ENCODE peak calls at places on chromosome 20, in five cellular contexts. One of them, this sample, is unnamed.

GRCh38 chr20:49288250-49288751 is 10.4 kb upstream of the ZNFX1 start:
- DNase-seq in ureter: no peak
- DNase-seq in adrenal gland: no peak
- DNase-seq in kidney glomerular epithelial cell: no peak
- DNase-seq in stimulated activated CD4-positive, alpha-beta T cell treated with anti-CD3 and anti-CD28 coated beads, Interleukin-1b, Interleukin-23, amount 100 ng/mL, for 4 hours: no peak
- DNase-seq in this sample: no peak

GRCh38 chr20:32521780-32522524 is 63.2 kb downstream of the NOL4L start:
- DNase-seq in ureter: peak
- DNase-seq in stimulated activated CD4-positive, alpha-beta T cell treated with anti-CD3 and anti-CD28 coated beads, Interleukin-1b, Interleukin-23, amount 100 ng/mL, for 4 hours: peak
- DNase-seq in adrenal gland: peak
- DNase-seq in kidney glomerular epithelial cell: peak
- DNase-seq in this sample: peak

GRCh38 chr20:59825944-59826759 is 107.3 kb downstream of the SYCP2 start:
- DNase-seq in stimulated activated CD4-positive, alpha-beta T cell treated with anti-CD3 and anti-CD28 coated beads, Interleukin-1b, Interleukin-23, amount 100 ng/mL, for 4 hours: no peak
- DNase-seq in adrenal gland: peak
- DNase-seq in ureter: peak
- DNase-seq in kidney glomerular epithelial cell: no peak
- DNase-seq in this sample: no peak

GRCh38 chr20:34544109-34544793 is 14.3 kb upstream of the MAP1LC3A start:
- DNase-seq in kidney glomerular epithelial cell: no peak
- DNase-seq in ureter: no peak
- DNase-seq in stimulated activated CD4-positive, alpha-beta T cell treated with anti-CD3 and anti-CD28 coated beads, Interleukin-1b, Interleukin-23, amount 100 ng/mL, for 4 hours: no peak
- DNase-seq in adrenal gland: no peak
- DNase-seq in this sample: no peak

GRCh38 chr20:53408728-53409157 is 184.9 kb downstream of the ZNF217 start:
- DNase-seq in stimulated activated CD4-positive, alpha-beta T cell treated with anti-CD3 and anti-CD28 coated beads, Interleukin-1b, Interleukin-23, amount 100 ng/mL, for 4 hours: no peak
- DNase-seq in adrenal gland: no peak
- DNase-seq in kidney glomerular epithelial cell: no peak
- DNase-seq in ureter: no peak
- DNase-seq in this sample: no peak

GRCh38 chr20:54688476-54688875 is 213.1 kb downstream of the DOK5 start:
- DNase-seq in stimulated activated CD4-positive, alpha-beta T cell treated with anti-CD3 and anti-CD28 coated beads, Interleukin-1b, Interleukin-23, amount 100 ng/mL, for 4 hours: no peak
- DNase-seq in kidney glomerular epithelial cell: no peak
- DNase-seq in ureter: no peak
- DNase-seq in adrenal gland: no peak
- DNase-seq in this sample: no peak

GRCh38 chr20:15227102-15227501 is 889.7 kb upstream of the FLRT3 start:
- DNase-seq in adrenal gland: no peak
- DNase-seq in ureter: no peak
- DNase-seq in kidney glomerular epithelial cell: no peak
- DNase-seq in stimulated activated CD4-positive, alpha-beta T cell treated with anti-CD3 and anti-CD28 coated beads, Interleukin-1b, Interleukin-23, amount 100 ng/mL, for 4 hours: no peak
- DNase-seq in this sample: no peak

GRCh38 chr20:24469116-24470030 is at the start of gene SYNDIG1:
- DNase-seq in stimulated activated CD4-positive, alpha-beta T cell treated with anti-CD3 and anti-CD28 coated beads, Interleukin-1b, Interleukin-23, amount 100 ng/mL, for 4 hours: no peak
- DNase-seq in ureter: no peak
- DNase-seq in kidney glomerular epithelial cell: no peak
- DNase-seq in adrenal gland: no peak
- DNase-seq in this sample: no peak

GRCh38 chr20:32792316-32792715 is 27.4 kb upstream of the MAPRE1 start:
- DNase-seq in stimulated activated CD4-positive, alpha-beta T cell treated with anti-CD3 and anti-CD28 coated beads, Interleukin-1b, Interleukin-23, amount 100 ng/mL, for 4 hours: no peak
- DNase-seq in ureter: no peak
- DNase-seq in kidney glomerular epithelial cell: peak
- DNase-seq in adrenal gland: no peak
- DNase-seq in this sample: no peak

GRCh38 chr20:37956099-37956498 is 53.2 kb downstream of the VSTM2L start:
- DNase-seq in ureter: no peak
- DNase-seq in adrenal gland: no peak
- DNase-seq in kidney glomerular epithelial cell: no peak
- DNase-seq in stimulated activated CD4-positive, alpha-beta T cell treated with anti-CD3 and anti-CD28 coated beads, Interleukin-1b, Interleukin-23, amount 100 ng/mL, for 4 hours: no peak
- DNase-seq in this sample: no peak